ENCODE peak calls at places on chromosomes 13 and 19, in nine cellular contexts. J, E, B, R, F, Z, N, C and D are unnamed samples. For H3K4me1, the result is how much of the 10 kb centered on the place peaks cover.

GRCh38 chr13:90738881-90739280 is 608.6 kb upstream of the MIR17HG start:
- DNase-seq in J (no peak), E (no peak), B (no peak), R (no peak), F (no peak), Z (no peak), N (no peak), C (no peak), D (no peak)

GRCh38 chr19:47221890-47222289 is 9.1 kb downstream of the BBC3 start:
- DNase-seq in J (no peak), E (no peak), B (no peak), R (no peak), F (no peak), Z (no peak), N (no peak), C (no peak), D (no peak)

GRCh38 chr19:54179921-54180452 is 7.0 kb upstream of the TMC4 start:
- DNase-seq in J (peak), E (no peak), B (no peak), R (peak), F (peak), Z (no peak), N (no peak), C (no peak), D (no peak)

GRCh38 chr13:26485786-26486185 is 71.7 kb upstream of the WASF3 start:
- DNase-seq in J (no peak), E (no peak), B (no peak), R (no peak), F (no peak), Z (no peak), N (no peak), C (no peak), D (no peak)

GRCh38 chr19:10603084-10603872 is 16.2 kb upstream of the AP1M2 start:
- DNase-seq in J (no peak), E (peak), B (no peak), R (peak), F (peak), Z (peak), N (peak), C (no peak), D (peak)

GRCh38 chr13:85724554-85725432 is 74.4 kb downstream of the SLITRK6 start:
- DNase-seq in J (peak), E (no peak), B (no peak), R (no peak), F (no peak), Z (no peak), N (no peak), C (peak), D (no peak)

GRCh38 chr13:64074989-64075474 is 2659.4 kb upstream of the PCDH20 start:
- DNase-seq in J (no peak), E (no peak), B (no peak), R (no peak), F (no peak), Z (no peak), N (no peak), C (no peak), D (no peak)

GRCh38 chr19:20367811-20368294 is 197.7 kb downstream of the ZNF737 start:
- DNase-seq in J (no peak), E (no peak), B (no peak), R (no peak), F (no peak), Z (no peak), N (no peak), C (no peak), D (no peak)

GRCh38 chr13:112058519-112058873 is 8.5 kb upstream of the SOX1 start:
- DNase-seq in J (no peak), E (no peak), B (no peak), R (no peak), F (no peak), Z (no peak), N (no peak), C (no peak), D (no peak)

GRCh38 chr13:110283661-110284516 is 23.1 kb downstream of the COL4A1 start:
- DNase-seq in J (peak), E (no peak), B (no peak), R (no peak), F (no peak), Z (no peak), N (no peak), C (no peak), D (no peak)

GRCh38 chr13:97125810-97126738 is 96.1 kb upstream of the MBNL2 start:
- DNase-seq in J (peak), E (peak), B (peak), R (no peak), F (no peak), Z (no peak), N (no peak), C (no peak), D (no peak)

GRCh38 chr19:55088021-55088451 is 12.4 kb downstream of the EPS8L1 start:
- DNase-seq in J (no peak), E (no peak), B (peak), R (no peak), F (no peak), Z (no peak), N (no peak), C (no peak), D (no peak)

GRCh38 chr19:10086032-10086903 is at the start of gene SHFL:
- DNase-seq in J (peak), E (peak), B (no peak), R (peak), F (peak), Z (peak), N (peak), C (no peak), D (peak)

GRCh38 chr13:75271851-75272250 is 210.1 kb downstream of the TBC1D4 start:
- DNase-seq in J (peak), E (no peak), B (no peak), R (no peak), F (no peak), Z (no peak), N (no peak), C (no peak), D (no peak)

GRCh38 chr13:27353653-27354052 is 70.8 kb upstream of the GTF3A start:
- DNase-seq in J (no peak), E (no peak), B (no peak), R (no peak), F (no peak), Z (no peak), N (no peak), C (no peak), D (no peak)

GRCh38 chr19:28498404-28498976 is 714.5 kb downstream of the UQCRFS1 start:
- DNase-seq in J (no peak), E (no peak), B (no peak), R (no peak), F (no peak), Z (no peak), N (no peak), C (no peak), D (no peak)

GRCh38 chr19:30365121-30365800 is 6.9 kb upstream of the ZNF536 start:
- DNase-seq in J (no peak), E (no peak), B (no peak), R (no peak), F (no peak), Z (no peak), N (no peak), C (no peak), D (no peak)

GRCh38 chr13:43374621-43375020 is 351.2 kb downstream of the DNAJC15 start:
- DNase-seq in J (peak), E (no peak), B (no peak), R (no peak), F (no peak), Z (no peak), N (no peak), C (no peak), D (no peak)

GRCh38 chr13:90872491-90873025 is 474.9 kb upstream of the MIR17HG start:
- DNase-seq in J (no peak), E (no peak), B (no peak), R (no peak), F (no peak), Z (no peak), N (no peak), C (no peak), D (no peak)

GRCh38 chr13:26509491-26509890 is 48.0 kb upstream of the WASF3 start:
- DNase-seq in J (no peak), E (no peak), B (no peak), R (no peak), F (no peak), Z (no peak), N (no peak), C (no peak), D (no peak)

GRCh38 chr13:99506632-99507031 is 5.4 kb downstream of the TM9SF2 start:
- DNase-seq in J (no peak), E (no peak), B (no peak), R (no peak), F (no peak), Z (peak), N (no peak), C (no peak), D (no peak)

GRCh38 chr13:25489238-25489637 is 117.5 kb downstream of the ATP8A2 start:
- DNase-seq in J (no peak), E (no peak), B (no peak), R (no peak), F (no peak), Z (no peak), N (no peak), C (no peak), D (no peak)

GRCh38 chr13:49528161-49528560 is 32.4 kb downstream of the PHF11 start:
- DNase-seq in J (no peak), E (no peak), B (no peak), R (no peak), F (no peak), Z (no peak), N (no peak), C (no peak), D (no peak)

GRCh38 chr19:3551808-3552095 is 5.6 kb downstream of the MFSD12 start:
- DNase-seq in J (no peak), E (no peak), B (no peak), R (peak), F (no peak), Z (no peak), N (no peak), C (no peak), D (no peak)

GRCh38 chr13:99205621-99206220 is 5.1 kb downstream of the UBAC2 start:
- DNase-seq in J (no peak), E (no peak), B (no peak), R (no peak), F (peak), Z (no peak), N (no peak), C (no peak), D (no peak)

GRCh38 chr13:113803409-113804016 is 44.5 kb downstream of the TMEM255B start:
- DNase-seq in J (no peak), E (no peak), B (peak), R (no peak), F (no peak), Z (no peak), N (no peak), C (no peak), D (no peak)
- H3K27ac ChIP-seq in J (no peak), E (no peak), B (no peak), R (no peak), F (no peak), Z (no peak), N (no peak), C (no peak), D (no peak)

GRCh38 chr19:12790628-12791344 is 500 bp upstream of the JUNB start:
- DNase-seq in J (no peak), E (no peak), B (no peak), R (no peak), F (no peak), Z (no peak), N (no peak), C (no peak), D (no peak)
- H3K4me1 ChIP-seq in J (under half), E (half or more), B (under half), R (half or more), F (under half), Z (under half), N (under half), C (under half), D (under half)

GRCh38 chr19:22623841-22624221 is 10.3 kb upstream of the ZNF492 start:
- DNase-seq in J (no peak), E (no peak), B (no peak), R (no peak), F (no peak), Z (no peak), N (no peak), C (no peak), D (no peak)
- H3K4me3 ChIP-seq in J (no peak), E (peak), B (no peak), R (no peak), F (no peak), Z (no peak), N (no peak), C (no peak), D (no peak)

DNA sequence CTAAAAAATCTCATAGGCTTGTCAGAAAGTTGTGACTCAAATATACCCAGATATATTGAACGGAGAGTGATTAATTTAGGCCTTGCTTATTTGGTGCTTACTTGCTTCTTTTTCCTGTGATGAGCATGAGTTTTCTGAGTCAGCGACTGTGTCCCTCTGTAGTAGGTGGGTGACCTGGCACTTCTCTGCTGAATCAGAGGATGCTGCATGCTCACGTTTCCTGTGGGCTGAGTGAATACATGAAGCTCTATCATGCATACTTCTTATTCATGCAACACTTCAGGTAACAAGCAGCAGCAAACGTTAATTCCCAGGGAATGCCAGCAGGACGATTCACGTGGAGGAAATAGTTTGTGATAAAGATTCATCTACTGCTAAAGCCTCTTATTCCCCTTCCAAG is 245.1 kb downstream of the KLF5 start:
- DNase-seq in J (peak), E (no peak), B (peak), R (no peak), F (no peak), Z (no peak), N (no peak), C (no peak), D (no peak)
- H3K27ac ChIP-seq in J (no peak), E (no peak), B (peak), R (no peak), F (no peak), Z (no peak), N (no peak), C (no peak), D (no peak)

GRCh38 chr13:44758595-44759221 is 182.6 kb upstream of the TSC22D1 start:
- DNase-seq in J (peak), E (no peak), B (no peak), R (no peak), F (peak), Z (no peak), N (no peak), C (no peak), D (no peak)

GRCh38 chr13:44755872-44756271 is 179.7 kb upstream of the TSC22D1 start:
- DNase-seq in J (peak), E (no peak), B (no peak), R (no peak), F (no peak), Z (no peak), N (no peak), C (no peak), D (no peak)

GRCh38 chr13:44757671-44758070 is 181.5 kb upstream of the TSC22D1 start:
- DNase-seq in J (no peak), E (no peak), B (no peak), R (no peak), F (no peak), Z (no peak), N (no peak), C (no peak), D (no peak)

GRCh38 chr13:44759222-44759721 is 183.1 kb upstream of the TSC22D1 start:
- DNase-seq in J (no peak), E (no peak), B (no peak), R (no peak), F (peak), Z (no peak), N (no peak), C (no peak), D (no peak)

GRCh38 chr13:44756411-44756810 is 180.3 kb upstream of the TSC22D1 start:
- DNase-seq in J (no peak), E (no peak), B (no peak), R (no peak), F (no peak), Z (no peak), N (no peak), C (no peak), D (no peak)
- H3K4me1 ChIP-seq in J (under half), E (under half), B (under half), R (under half), F (under half), Z (under half), N (under half), C (under half), D (under half)

GRCh38 chr19:33194527-33194883 is 375 bp downstream of the LRP3 start:
- DNase-seq in J (no peak), E (no peak), B (no peak), R (no peak), F (no peak), Z (no peak), N (no peak), C (no peak), D (no peak)

GRCh38 chr19:33197591-33198000 is 3.5 kb downstream of the LRP3 start:
- DNase-seq in J (no peak), E (no peak), B (no peak), R (no peak), F (no peak), Z (no peak), N (no peak), C (no peak), D (no peak)

GRCh38 chr19:33196446-33197193 is 2.5 kb downstream of the LRP3 start:
- DNase-seq in J (no peak), E (no peak), B (no peak), R (no peak), F (no peak), Z (no peak), N (no peak), C (no peak), D (no peak)

GRCh38 chr19:33194884-33195710 is 967 bp downstream of the LRP3 start:
- DNase-seq in J (peak), E (no peak), B (peak), R (no peak), F (peak), Z (no peak), N (no peak), C (no peak), D (no peak)

DNA sequence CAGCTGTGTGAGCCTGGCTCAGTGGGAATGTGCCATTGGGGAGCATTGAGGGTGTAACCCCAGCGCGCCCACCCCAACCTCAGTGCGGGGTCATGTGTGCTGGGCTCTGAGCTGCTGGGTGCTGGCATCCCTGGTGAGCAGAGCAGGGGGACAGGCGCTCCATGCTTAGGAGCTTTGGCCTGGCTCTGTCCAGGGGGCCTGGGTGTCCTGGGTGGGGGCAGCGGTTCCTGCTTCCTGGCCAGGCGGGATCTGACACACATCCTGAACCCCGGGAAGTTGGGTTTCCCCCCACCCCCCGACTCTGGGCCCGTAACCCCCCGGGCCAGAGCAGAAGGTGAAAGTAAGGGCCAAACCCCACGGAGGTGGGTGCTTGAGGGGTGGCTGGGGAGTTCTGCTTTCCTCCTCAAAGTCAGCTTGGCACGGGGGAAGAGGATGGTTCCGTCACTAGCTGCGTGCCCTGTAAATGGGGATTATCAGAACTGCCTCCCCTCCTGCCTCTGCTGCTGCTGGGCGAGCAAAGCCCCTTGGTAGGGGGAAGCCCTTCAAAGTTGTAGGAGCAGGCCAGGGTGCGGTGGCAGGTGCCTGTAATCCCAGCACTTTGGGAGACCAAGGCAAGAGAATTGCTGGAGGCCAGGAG is 1.7 kb downstream of the LRP3 start:
- DNase-seq in J (no peak), E (no peak), B (no peak), R (no peak), F (no peak), Z (no peak), N (no peak), C (no peak), D (no peak)
- H3K4me3 ChIP-seq in J (no peak), E (peak), B (peak), R (peak), F (peak), Z (peak), N (no peak), C (peak), D (no peak)

GRCh38 chr19:33348301-33349010 is 25.1 kb upstream of the CEBPG start:
- DNase-seq in J (no peak), E (no peak), B (no peak), R (no peak), F (no peak), Z (no peak), N (no peak), C (no peak), D (no peak)
- H3K27ac ChIP-seq in J (no peak), E (no peak), B (no peak), R (no peak), F (no peak), Z (no peak), N (no peak), C (no peak), D (no peak)

GRCh38 chr13:33251131-33251629 is 34.4 kb downstream of the STARD13 start:
- DNase-seq in J (peak), E (no peak), B (peak), R (no peak), F (no peak), Z (no peak), N (no peak), C (no peak), D (no peak)

GRCh38 chr13:33249066-33249465 is 36.5 kb downstream of the STARD13 start:
- DNase-seq in J (peak), E (no peak), B (no peak), R (no peak), F (no peak), Z (no peak), N (no peak), C (no peak), D (no peak)

GRCh38 chr13:33249894-33250293 is 35.7 kb downstream of the STARD13 start:
- DNase-seq in J (no peak), E (no peak), B (no peak), R (no peak), F (no peak), Z (no peak), N (no peak), C (no peak), D (no peak)

GRCh38 chr13:33250594-33250993 is 35.0 kb downstream of the STARD13 start:
- DNase-seq in J (peak), E (no peak), B (no peak), R (no peak), F (no peak), Z (no peak), N (no peak), C (no peak), D (no peak)

DNA sequence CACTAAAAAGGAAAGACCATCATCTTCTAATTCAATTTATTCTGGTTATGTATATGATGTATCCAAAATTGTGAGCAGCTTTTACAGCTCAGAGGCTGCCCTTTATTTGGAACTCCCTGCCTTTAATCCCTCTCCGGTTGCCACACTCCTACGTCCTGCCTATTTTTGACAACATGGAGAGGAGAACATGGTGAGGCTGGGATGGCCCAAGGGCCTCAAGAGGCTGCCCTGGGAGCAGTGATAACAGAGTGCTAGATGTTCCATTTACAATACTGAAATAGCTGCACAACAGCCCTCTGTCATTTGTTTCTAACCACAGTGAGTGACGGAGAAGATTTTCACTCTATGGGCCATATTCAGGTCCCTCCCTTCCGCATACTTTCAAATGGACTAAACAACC is 33.5 kb downstream of the STARD13 start:
- DNase-seq in J (no peak), E (peak), B (no peak), R (no peak), F (no peak), Z (no peak), N (no peak), C (no peak), D (no peak)
- H3K4me1 ChIP-seq in J (under half), E (half or more), B (under half), R (under half), F (under half), Z (under half), N (under half), C (under half), D (under half)